ENCODE peak calls at places on chromosomes 6 and 20, in nine cellular contexts. B is DMS153, N is EH, Y is K562, K is substantia nigra, I is esophagus squamous epithelium, P is H7, X is GM19239, O is activated T-cell treated with anti-CD3 and anti-CD28 coated beads for 1 hour. Z is an unnamed sample.

GRCh38 chr6:162258647-162259046 is 468.9 kb downstream of the PRKN start:
- DNase-seq in B (no peak), N (no peak), Y (no peak), K (no peak), I (no peak), P (no peak), X (no peak), O (no peak), Z (no peak)

GRCh38 chr6:129598244-129599187 is 111.5 kb downstream of the ARHGAP18 start:
- DNase-seq in B (peak; percentile 38), N (peak; percentile 75), Y (peak; percentile 52), K (no peak), I (no peak), P (peak; percentile 43), X (peak; percentile 28), O (no peak), Z (peak; percentile 67)

GRCh38 chr6:42197574-42198362 is 3.0 kb upstream of the GUCA1B start:
- DNase-seq in B (peak; percentile 36), N (peak; percentile 92), Y (peak; percentile 89), K (no peak), I (no peak), P (no peak), X (no peak), O (no peak), Z (no peak)

GRCh38 chr6:92292067-92292466 is 1127.3 kb downstream of the EPHA7 start:
- DNase-seq in B (no peak), N (no peak), Y (no peak), K (no peak), I (no peak), P (no peak), X (no peak), O (no peak), Z (no peak)

GRCh38 chr6:36244641-36245280 is 25.1 kb upstream of the PNPLA1 start:
- DNase-seq in B (no peak), N (peak; percentile 18), Y (peak; percentile 49), K (no peak), I (no peak), P (peak; percentile 67), X (no peak), O (no peak), Z (no peak)

GRCh38 chr6:3620937-3621336 is 130.6 kb downstream of the PXDC1 start:
- DNase-seq in B (no peak), N (no peak), Y (no peak), K (no peak), I (no peak), P (no peak), X (no peak), O (no peak), Z (no peak)

GRCh38 chr6:132491303-132491702 is 21.6 kb downstream of the STX7 start:
- DNase-seq in B (no peak), N (peak; percentile 63), Y (no peak), K (no peak), I (no peak), P (no peak), X (no peak), O (no peak), Z (no peak)

GRCh38 chr6:124234806-124235205 is 431.1 kb downstream of the NKAIN2 start:
- DNase-seq in B (no peak), N (no peak), Y (no peak), K (no peak), I (no peak), P (no peak), X (no peak), O (no peak), Z (no peak)

GRCh38 chr20:8535403-8536003 is 403.4 kb downstream of the PLCB1 start:
- DNase-seq in B (no peak), N (peak; percentile 29), Y (no peak), K (no peak), I (no peak), P (no peak), X (no peak), O (no peak), Z (peak; percentile 17)

GRCh38 chr6:69027861-69028260 is 392.8 kb downstream of the ADGRB3 start:
- DNase-seq in B (no peak), N (peak; percentile 74), Y (no peak), K (no peak), I (no peak), P (no peak), X (no peak), O (no peak), Z (no peak)

GRCh38 chr20:6616421-6616820 is 151.1 kb upstream of the BMP2 start:
- DNase-seq in B (no peak), N (no peak), Y (no peak), K (no peak), I (no peak), P (no peak), X (no peak), O (no peak), Z (no peak)

GRCh38 chr6:25296217-25296905 is 17.2 kb downstream of the CARMIL1 start:
- DNase-seq in B (no peak), N (no peak), Y (no peak), K (no peak), I (no peak), P (no peak), X (no peak), O (no peak), Z (no peak)

GRCh38 chr6:130037207-130037811 is 18.9 kb downstream of the L3MBTL3 start:
- DNase-seq in B (no peak), N (no peak), Y (peak; percentile 21), K (no peak), I (no peak), P (no peak), X (no peak), O (no peak), Z (no peak)

GRCh38 chr6:158799051-158799792 is 19.9 kb downstream of the EZR start:
- DNase-seq in B (peak; percentile 90), N (peak; percentile 68), Y (no peak), K (no peak), I (no peak), P (no peak), X (no peak), O (no peak), Z (peak; percentile 61)

GRCh38 chr6:40492126-40492525 is 95.0 kb downstream of the LRFN2 start:
- DNase-seq in B (no peak), N (no peak), Y (no peak), K (no peak), I (no peak), P (peak; percentile 79), X (no peak), O (no peak), Z (no peak)

GRCh38 chr6:168088161-168089106 is 9.4 kb upstream of the FRMD1 start:
- DNase-seq in B (no peak), N (peak; percentile 50), Y (no peak), K (no peak), I (no peak), P (peak; percentile 92), X (no peak), O (no peak), Z (no peak)

GRCh38 chr20:61608275-61609085 is 356.4 kb downstream of the CDH4 start:
- DNase-seq in B (no peak), N (peak; percentile 12), Y (peak; percentile 41), K (no peak), I (no peak), P (peak; percentile 87), X (no peak), O (no peak), Z (peak; percentile 35)

GRCh38 chr6:36104836-36105235 is 25.5 kb upstream of the MAPK13 start:
- DNase-seq in B (no peak), N (peak; percentile 32), Y (no peak), K (no peak), I (no peak), P (no peak), X (no peak), O (no peak), Z (no peak)